ENCODE peak calls at places on chromosomes 2 and 18, in six cellular contexts. H is NCI-H2171; M is K562; B is NCI-H146; X is stimulated activated CD4-positive, alpha-beta T cell treated with anti-CD3 and anti-CD28 coated beads, Interleukin-12 subunit alpha, Interleukin-12 subunit beta, amount 100 ng/mL, for 48 hours; W is heart right ventricle. O is an unnamed sample.

GRCh38 chr2:16629770-16630169 is 35.9 kb downstream of the CYRIA start:
- DNase-seq in B (no peak), H (no peak), X (no peak), M (no peak), W (no peak), O (no peak)

GRCh38 chr18:3368193-3368592 is 81.8 kb upstream of the TGIF1 start:
- DNase-seq in H (no peak), B (no peak), W (no peak), M (no peak), X (no peak), O (no peak)

GRCh38 chr2:218996937-218997336 is 3.7 kb upstream of the CRYBA2 start:
- DNase-seq in H (peak; percentile 87), X (no peak), B (peak; percentile 83), M (no peak), W (no peak), O (peak; percentile 59)

GRCh38 chr2:97951155-97951670 is 44.5 kb downstream of the TMEM131 start:
- DNase-seq in H (no peak), W (no peak), X (no peak), M (no peak), B (no peak), O (no peak)

GRCh38 chr2:112149866-112150435 is 11.8 kb downstream of the FBLN7 start:
- DNase-seq in H (no peak), M (no peak), W (no peak), B (no peak), X (no peak), O (no peak)

GRCh38 chr2:147487980-147488289 is 356.9 kb upstream of the ACVR2A start:
- DNase-seq in X (no peak), W (no peak), H (no peak), M (no peak), B (no peak), O (no peak)

GRCh38 chr2:36405183-36405582 is 49.6 kb downstream of the CRIM1 start:
- DNase-seq in H (no peak), X (no peak), W (no peak), M (no peak), B (no peak), O (no peak)

GRCh38 chr2:96832751-96833507 is 10.9 kb downstream of the ANKRD23 start:
- DNase-seq in B (peak; percentile 97), H (peak; percentile 60), M (no peak), W (peak; percentile 75), X (no peak), O (peak; percentile 89)

GRCh38 chr18:24868760-24869237 is 408.4 kb downstream of the HRH4 start:
- DNase-seq in X (no peak), B (no peak), W (no peak), H (no peak), M (no peak), O (no peak)

GRCh38 chr2:85255813-85256581 is 71.8 kb downstream of the TGOLN2 start:
- DNase-seq in H (no peak), X (no peak), M (no peak), W (no peak), B (no peak), O (no peak)

GRCh38 chr18:23938046-23938756 is 76.4 kb upstream of the TTC39C start:
- DNase-seq in H (no peak), W (no peak), X (no peak), M (peak; percentile 3), B (no peak), O (no peak)

GRCh38 chr18:13435596-13436333 is 217.2 kb downstream of the LDLRAD4 start:
- DNase-seq in M (no peak), X (no peak), B (no peak), H (no peak), W (no peak), O (no peak)

GRCh38 chr18:3679254-3679653 is 229.3 kb downstream of the TGIF1 start:
- DNase-seq in W (no peak), M (no peak), B (no peak), X (no peak), H (no peak), O (no peak)

GRCh38 chr2:175631247-175631628 is 370.8 kb downstream of the LNPK start:
- DNase-seq in X (no peak), M (no peak), H (no peak), W (no peak), B (no peak), O (no peak)

GRCh38 chr2:6934758-6935638 is 17.8 kb downstream of the RNF144A start:
- DNase-seq in B (no peak), W (no peak), H (no peak), M (peak; percentile 19), X (no peak), O (no peak)

GRCh38 chr2:222655406-222655747 is 515 bp downstream of the FARSB start:
- DNase-seq in X (no peak), M (peak; percentile 24), W (no peak), B (peak; percentile 45), H (peak; percentile 28), O (no peak)

GRCh38 chr2:98883780-98884211 is 52.2 kb downstream of the CRACDL start:
- DNase-seq in H (no peak), B (no peak), W (no peak), X (no peak), M (no peak), O (no peak)

GRCh38 chr2:33848486-33848885 is 249.4 kb upstream of the FAM98A start:
- DNase-seq in B (no peak), X (no peak), W (no peak), M (no peak), H (no peak), O (no peak)

GRCh38 chr2:135055182-135055786 is 3.2 kb downstream of the RAB3GAP1 start:
- DNase-seq in X (no peak), H (no peak), B (no peak), W (no peak), M (no peak), O (no peak)

GRCh38 chr2:10400568-10400977 is 47.6 kb downstream of the ODC1 start:
- DNase-seq in B (no peak), X (peak; percentile 50), H (no peak), W (no peak), M (no peak), O (no peak)

O was measured in NCI-H2107.